ENCODE peak calls at places on chromosomes 2 and 18, in five cellular contexts. S is endothelial cell of umbilical vein, B is GM12878, J is A549, Q is HepG2. L is an unnamed sample.

GRCh38 chr2:191150451-191151314 is at the start of gene STAT4:
- DNase-seq in Q (no peak), S (peak), B (peak), J (peak), L (peak)

GRCh38 chr2:176145085-176145969 is 6.0 kb upstream of the HOXD4 start:
- DNase-seq in S (no peak), B (no peak), J (no peak), Q (no peak), L (no peak)

GRCh38 chr2:22110244-22110651 is 986.5 kb downstream of the TDRD15 start:
- DNase-seq in S (no peak), Q (no peak), J (no peak), B (no peak), L (no peak)

GRCh38 chr2:232866104-232866503 is 4.0 kb upstream of the SNORC start:
- DNase-seq in B (no peak), J (no peak), S (no peak), Q (no peak), L (no peak)

GRCh38 chr18:56436651-56437050 is 201.7 kb downstream of the TXNL1 start:
- DNase-seq in B (no peak), J (no peak), S (no peak), Q (no peak), L (no peak)

GRCh38 chr2:20186078-20186854 is 38.7 kb downstream of the SDC1 start:
- DNase-seq in Q (peak), J (peak), S (no peak), B (no peak), L (peak)

GRCh38 chr2:37011126-37011525 is 44.8 kb upstream of the STRN start:
- DNase-seq in J (no peak), Q (no peak), S (peak), B (peak), L (no peak)

GRCh38 chr2:10389596-10389995 is 58.5 kb downstream of the ODC1 start:
- DNase-seq in Q (no peak), S (no peak), B (no peak), J (no peak), L (no peak)

GRCh38 chr2:46257980-46258379 is 39.2 kb upstream of the EPAS1 start:
- DNase-seq in Q (no peak), S (no peak), J (no peak), B (no peak), L (no peak)

GRCh38 chr18:46278481-46279465 is 174.6 kb downstream of the HAUS1 start:
- DNase-seq in J (no peak), Q (no peak), S (peak), B (no peak), L (no peak)

GRCh38 chr2:101251844-101252407 is 760 bp upstream of the CNOT11 start:
- DNase-seq in S (no peak), J (peak), B (no peak), Q (peak), L (peak)

GRCh38 chr2:171180229-171180937 is 19.7 kb upstream of the TLK1 start:
- DNase-seq in S (no peak), B (no peak), Q (no peak), J (no peak), L (no peak)

GRCh38 chr2:70855679-70856078 is 20.1 kb upstream of the CD207 start:
- DNase-seq in J (no peak), B (no peak), S (no peak), Q (no peak), L (no peak)

GRCh38 chr2:130727286-130727924 is 1.5 kb upstream of the GPR148 start:
- DNase-seq in Q (no peak), B (peak), S (peak), J (peak), L (peak)

GRCh38 chr2:65263257-65263656 is 35.6 kb downstream of the ACTR2 start:
- DNase-seq in B (no peak), Q (no peak), S (no peak), J (no peak), L (no peak)

GRCh38 chr2:225457462-225457861 is 58.0 kb downstream of the NYAP2 start:
- DNase-seq in B (no peak), J (no peak), Q (no peak), S (no peak), L (no peak)

GRCh38 chr2:234502285-234502918 is 5.5 kb upstream of the ARL4C start:
- DNase-seq in Q (no peak), J (no peak), S (no peak), B (no peak), L (no peak)

GRCh38 chr18:35158728-35159443 is 81.9 kb upstream of the ZNF397 start:
- DNase-seq in Q (no peak), J (no peak), S (no peak), B (no peak), L (peak)

GRCh38 chr2:180622122-180622918 is 358.1 kb upstream of the UBE2E3 start:
- DNase-seq in S (peak), B (no peak), Q (no peak), J (no peak), L (no peak)

GRCh38 chr2:176595986-176596385 is 326.7 kb downstream of the MTX2 start:
- DNase-seq in J (no peak), B (no peak), S (peak), Q (no peak), L (no peak)

GRCh38 chr2:156445311-156446218 is 9.4 kb downstream of the GPD2 start:
- DNase-seq in J (no peak), B (no peak), Q (no peak), S (peak), L (no peak)

GRCh38 chr2:1642066-1642861 is 102.1 kb downstream of the PXDN start:
- DNase-seq in B (no peak), S (no peak), J (no peak), Q (no peak), L (no peak)

GRCh38 chr2:203407496-203407895 is 79.3 kb downstream of the ABI2 start:
- DNase-seq in J (no peak), B (no peak), S (no peak), Q (no peak), L (no peak)

GRCh38 chr2:27832396-27832795 is 57.8 kb downstream of the RBKS start:
- DNase-seq in S (peak), Q (no peak), J (no peak), B (no peak), L (peak)

GRCh38 chr18:59148192-59148591 is 8.5 kb downstream of the SEC11C start:
- DNase-seq in Q (no peak), B (no peak), S (no peak), J (no peak), L (no peak)

GRCh38 chr2:46963961-46964673 is 48.5 kb upstream of the MCFD2 start:
- DNase-seq in Q (peak), B (no peak), J (no peak), S (no peak), L (peak)

GRCh38 chr2:74440005-74440377 is 1.7 kb downstream of the RTKN start:
- DNase-seq in Q (peak), B (no peak), S (peak), J (no peak), L (no peak)

GRCh38 chr2:192067631-192068030 is 127.1 kb downstream of the TMEFF2 start:
- DNase-seq in Q (no peak), J (no peak), B (no peak), S (no peak), L (no peak)

GRCh38 chr2:240618776-240619175 is 6.5 kb upstream of the GPR35 start:
- DNase-seq in J (no peak), S (no peak), Q (no peak), B (no peak), L (no peak)

GRCh38 chr2:127864877-127865276 is 6.9 kb upstream of the POLR2D start:
- DNase-seq in B (no peak), J (peak), Q (no peak), S (no peak), L (peak)

GRCh38 chr18:63339920-63340484 is 20.4 kb upstream of the BCL2 start:
- DNase-seq in J (no peak), B (no peak), S (peak), Q (peak), L (peak)

GRCh38 chr2:145501920-145502319 is 982.0 kb upstream of the ZEB2 start:
- DNase-seq in S (no peak), J (no peak), B (no peak), Q (no peak), L (no peak)

GRCh38 chr2:239288237-239288636 is 112.6 kb downstream of the HDAC4 start:
- DNase-seq in S (no peak), J (no peak), Q (no peak), B (no peak), L (no peak)

GRCh38 chr2:160427629-160428424 is 65.8 kb downstream of the RBMS1 start:
- DNase-seq in J (no peak), S (peak), Q (no peak), B (no peak), L (peak)

GRCh38 chr18:46226461-46226860 is 122.3 kb downstream of the HAUS1 start:
- DNase-seq in B (no peak), J (no peak), S (no peak), Q (no peak), L (no peak)

GRCh38 chr2:39128919-39129391 is 8.1 kb upstream of the SOS1 start:
- DNase-seq in J (no peak), Q (peak), B (peak), S (no peak), L (peak)

GRCh38 chr2:21382980-21383520 is 259.3 kb downstream of the TDRD15 start:
- DNase-seq in B (no peak), S (no peak), Q (no peak), J (no peak), L (no peak)

GRCh38 chr2:126932966-126933555 is 34.4 kb downstream of the TEX51 start:
- DNase-seq in B (no peak), J (no peak), S (no peak), Q (no peak), L (no peak)

GRCh38 chr2:143946436-143947385 is 573.2 kb downstream of the ZEB2 start:
- DNase-seq in B (no peak), Q (no peak), S (no peak), J (no peak), L (no peak)

GRCh38 chr2:210481601-210482124 is 5.1 kb upstream of the LANCL1 start:
- DNase-seq in Q (no peak), S (no peak), B (no peak), J (no peak), L (no peak)
- TF ChIP-seq POLR2A in Q (no peak), S (no peak), B (no peak), J (no peak), L (no peak)

GRCh38 chr2:151774506-151774905 is 40.2 kb upstream of the NEB start:
- DNase-seq in B (no peak), J (no peak), S (peak), Q (no peak), L (no peak)

GRCh38 chr2:151777487-151777886 is 43.2 kb upstream of the NEB start:
- DNase-seq in B (no peak), J (no peak), S (no peak), Q (peak), L (peak)

GRCh38 chr2:151777911-151778310 is 43.6 kb upstream of the NEB start:
- DNase-seq in B (no peak), Q (no peak), J (no peak), S (no peak), L (no peak)

GRCh38 chr2:151776367-151776766 is 42.1 kb upstream of the NEB start:
- DNase-seq in B (no peak), S (no peak), Q (no peak), J (no peak), L (no peak)

GRCh38 chr2:151775057-151775740 is 40.9 kb upstream of the NEB start:
- DNase-seq in J (no peak), Q (no peak), S (no peak), B (no peak), L (no peak)
- TF ChIP-seq MYC in J (no peak), Q (no peak), S (no peak), B (no peak), L (no peak)

DNA sequence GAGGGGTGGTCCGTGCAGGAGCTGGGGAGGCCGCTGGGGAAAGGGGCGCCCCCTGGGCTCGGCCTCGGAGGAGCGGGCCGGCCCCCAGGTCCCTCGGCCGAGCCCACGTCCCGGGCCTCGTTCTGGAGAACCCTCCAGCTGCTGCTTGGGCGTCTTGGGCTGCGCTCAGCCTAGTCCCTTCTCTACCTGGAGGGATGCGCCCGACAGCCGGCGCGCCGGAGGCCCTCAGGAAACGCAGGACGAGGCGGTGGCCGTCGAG is 293 bp upstream of the D2HGDH start:
- DNase-seq in S (no peak), B (no peak), J (no peak), Q (no peak), L (no peak)
- TF ChIP-seq POLR2A in S (no peak), B (no peak), J (no peak), Q (no peak), L (no peak)

DNA sequence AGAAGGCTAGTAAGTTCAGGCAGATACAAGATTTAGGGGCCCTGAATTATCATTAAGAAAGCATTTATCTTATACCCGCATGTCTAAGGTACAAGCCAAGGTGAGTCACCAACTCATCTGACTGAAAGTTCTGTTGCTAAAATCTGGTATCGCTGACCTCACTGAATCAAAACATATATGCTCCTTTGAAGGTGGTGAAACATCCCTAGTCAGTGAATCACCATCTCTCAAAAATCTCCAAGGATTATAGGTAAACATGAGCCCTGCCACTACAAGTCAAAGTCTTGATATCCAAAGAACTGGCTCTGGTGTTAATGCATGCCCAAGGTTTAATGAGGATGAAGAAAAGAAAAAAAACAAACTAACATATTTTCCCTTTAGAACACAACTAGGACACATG is 43.5 kb downstream of the IRS1 start:
- DNase-seq in Q (peak), B (no peak), J (peak), S (no peak), L (no peak)
- TF ChIP-seq MYC in Q (no peak), B (no peak), J (no peak), S (no peak), L (no peak)

GRCh38 chr2:43592443-43592842 is 3.4 kb downstream of the THADA start:
- DNase-seq in B (no peak), Q (no peak), S (no peak), J (no peak), L (peak)

GRCh38 chr2:43594875-43595274 is 963 bp downstream of the THADA start:
- DNase-seq in J (no peak), B (no peak), Q (no peak), S (no peak), L (no peak)

GRCh38 chr2:43593241-43593640 is 2.6 kb downstream of the THADA start:
- DNase-seq in B (no peak), J (no peak), Q (no peak), S (no peak), L (no peak)

GRCh38 chr2:43595603-43596412 is at the start of gene THADA:
- DNase-seq in S (peak), Q (peak), B (peak), J (peak), L (peak)
- TF ChIP-seq POLR2A in S (peak), Q (peak), B (peak), J (peak), L (peak)

GRCh38 chr18:9989481-9989880 is 75.7 kb downstream of the VAPA start:
- DNase-seq in B (no peak), J (no peak), S (no peak), Q (no peak), L (peak)
- TF ChIP-seq MYC in B (no peak), J (no peak), S (no peak), Q (no peak), L (no peak)

DNA sequence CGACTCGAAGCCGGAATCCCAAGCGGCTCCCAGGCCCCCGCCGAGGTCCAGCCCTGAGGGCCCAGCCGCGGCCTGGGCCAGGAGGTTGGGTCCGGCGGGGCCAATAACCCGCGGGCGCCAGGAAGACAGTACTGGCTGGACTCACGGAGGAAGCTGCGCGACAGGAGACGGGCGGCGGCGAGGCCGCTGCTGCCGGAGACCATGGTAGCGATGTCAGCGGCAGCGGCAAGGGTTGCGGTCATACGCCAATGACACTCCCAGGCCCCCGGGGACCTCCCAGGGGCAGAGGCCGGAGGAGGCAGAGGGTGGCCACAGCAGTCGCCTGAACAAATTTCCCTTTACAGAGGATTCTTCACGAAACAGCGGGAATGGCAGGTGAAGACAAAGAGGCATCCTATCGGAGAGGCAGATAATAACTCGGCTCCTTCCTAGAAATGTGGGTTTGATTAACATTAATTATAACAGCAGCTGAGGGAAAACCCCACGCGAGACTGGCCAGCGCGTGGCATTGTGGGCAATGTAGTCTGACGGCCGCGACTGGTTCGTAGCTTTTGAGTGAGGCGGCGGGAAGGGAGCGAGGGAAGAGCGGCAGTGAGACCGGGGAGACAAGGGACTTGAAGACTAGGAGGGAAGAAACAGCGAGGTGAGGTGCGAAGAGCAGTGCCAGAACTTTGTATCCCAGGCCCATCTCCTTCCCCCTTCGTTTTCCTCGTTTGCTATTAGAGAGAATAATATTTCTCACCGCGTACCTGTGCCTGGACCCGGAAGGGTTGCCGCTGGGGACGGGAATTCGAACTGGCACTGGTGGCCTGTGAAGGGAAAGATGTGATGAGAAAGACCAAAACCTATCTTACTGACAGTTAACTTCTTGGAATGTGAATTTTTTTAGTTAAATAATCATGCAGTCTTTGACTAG is at the start of gene SUCLG1:
- DNase-seq in S (peak), B (peak), Q (peak), J (peak), L (peak)
- TF ChIP-seq POLR2A in S (peak), B (peak), Q (peak), J (peak), L (peak)

L was measured in NB4.